ENCODE peak calls at places on chromosomes 6 and 20, in four cellular contexts. O is AG09309, E is cardiac fibroblast, Y is A549. I is an unnamed sample.

GRCh38 chr20:35776513-35777101 is 4.8 kb downstream of the PHF20 start:
- DNase-seq in O (no peak), E (peak; percentile 79), Y (no peak), I (peak; percentile 51)

GRCh38 chr20:57097245-57097935 is 169.1 kb downstream of the BMP7 start:
- DNase-seq in O (no peak), E (no peak), Y (no peak), I (no peak)

GRCh38 chr6:4948781-4949450 is 54.9 kb downstream of the RPP40 start:
- DNase-seq in O (no peak), E (no peak), Y (no peak), I (no peak)

GRCh38 chr6:167805349-167806060 is 21.2 kb upstream of the AFDN start:
- DNase-seq in O (no peak), E (no peak), Y (no peak), I (peak; percentile 44)

GRCh38 chr20:58906894-58907293 is 54.4 kb downstream of the GNAS start:
- DNase-seq in O (no peak), E (peak; percentile 49), Y (no peak), I (no peak)

GRCh38 chr6:49527315-49527714 is 23.2 kb upstream of the C6orf141 start:
- DNase-seq in O (no peak), E (no peak), Y (no peak), I (no peak)

GRCh38 chr6:156912431-156912830 is 135.3 kb downstream of the ARID1B start:
- DNase-seq in O (no peak), E (peak; percentile 22), Y (no peak), I (no peak)

GRCh38 chr6:83590413-83590812 is 78.1 kb downstream of the PRSS35 start:
- DNase-seq in O (no peak), E (peak; percentile 39), Y (no peak), I (no peak)

GRCh38 chr6:170261643-170262480 is 29.0 kb downstream of the DLL1 start:
- DNase-seq in O (no peak), E (no peak), Y (no peak), I (no peak)

GRCh38 chr20:6828794-6829423 is 61.4 kb downstream of the BMP2 start:
- DNase-seq in O (peak; percentile 14), E (peak; percentile 72), Y (peak; percentile 43), I (peak; percentile 73)

GRCh38 chr6:116059713-116060571 is 749 bp downstream of the FRK start:
- DNase-seq in O (no peak), E (peak; percentile 43), Y (no peak), I (peak; percentile 60)
- H3K4me3 ChIP-seq in O (peak overlapping the region; percentile 31), E (peak overlapping the region; percentile 48), Y (peak overlapping the region; percentile 72), I (peak overlapping the region; percentile 73)

GRCh38 chr6:27623103-27623502 is 150.2 kb upstream of the ZNF184 start:
- DNase-seq in O (no peak), E (no peak), Y (no peak), I (no peak)

GRCh38 chr6:27619436-27619835 is 146.5 kb upstream of the ZNF184 start:
- DNase-seq in O (no peak), E (no peak), Y (no peak), I (no peak)

GRCh38 chr6:27624672-27625262 is 151.9 kb upstream of the ZNF184 start:
- DNase-seq in O (no peak), E (no peak), Y (no peak), I (no peak)
- H3K4me3 ChIP-seq in O (no peak overlapping the region), E (no peak overlapping the region), Y (no peak overlapping the region), I (no peak overlapping the region)

GRCh38 chr6:41531591-41532582 is 14.3 kb upstream of the FOXP4 start:
- DNase-seq in O (peak; percentile 53), E (peak; percentile 29), Y (no peak), I (no peak)
- H3K4me3 ChIP-seq in O (no peak overlapping the region), E (no peak overlapping the region), Y (no peak overlapping the region), I (no peak overlapping the region)

DNA sequence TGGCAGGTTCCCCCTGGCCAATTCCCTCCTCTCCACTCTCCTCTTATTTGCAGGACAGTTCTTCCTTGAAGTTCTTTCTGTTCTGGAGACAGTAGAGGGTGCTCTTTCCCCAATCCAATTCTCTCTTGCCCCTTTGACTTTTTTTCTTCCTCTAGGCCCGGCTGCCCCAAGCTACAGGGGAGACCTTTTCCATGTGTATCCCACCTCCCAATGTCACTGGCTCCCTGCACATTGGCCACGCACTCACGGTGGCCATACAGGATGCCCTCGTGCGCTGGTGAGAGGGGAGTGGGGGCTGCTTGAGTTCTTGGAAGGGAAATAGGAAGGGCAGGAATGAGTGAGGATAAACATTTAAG is 1.5 kb downstream of the VARS2 start:
- DNase-seq in O (peak; percentile 23), E (peak; percentile 83), Y (peak; percentile 79), I (peak; percentile 81)
- H3K4me3 ChIP-seq in O (no peak overlapping the region), E (no peak overlapping the region), Y (no peak overlapping the region), I (no peak overlapping the region)

GRCh38 chr6:28277746-28278145 is 3.6 kb upstream of the PGBD1 start:
- DNase-seq in O (no peak), E (no peak), Y (no peak), I (no peak)

GRCh38 chr6:28274888-28275287 is 6.5 kb upstream of the PGBD1 start:
- DNase-seq in O (no peak), E (no peak), Y (no peak), I (peak; percentile 17)

GRCh38 chr6:28281288-28282064 is at the start of gene PGBD1:
- DNase-seq in O (peak; percentile 33), E (peak; percentile 86), Y (peak; percentile 36), I (peak; percentile 39)

GRCh38 chr6:28282923-28283322 is 1.6 kb downstream of the PGBD1 start:
- DNase-seq in O (no peak), E (peak; percentile 13), Y (no peak), I (no peak)

DNA sequence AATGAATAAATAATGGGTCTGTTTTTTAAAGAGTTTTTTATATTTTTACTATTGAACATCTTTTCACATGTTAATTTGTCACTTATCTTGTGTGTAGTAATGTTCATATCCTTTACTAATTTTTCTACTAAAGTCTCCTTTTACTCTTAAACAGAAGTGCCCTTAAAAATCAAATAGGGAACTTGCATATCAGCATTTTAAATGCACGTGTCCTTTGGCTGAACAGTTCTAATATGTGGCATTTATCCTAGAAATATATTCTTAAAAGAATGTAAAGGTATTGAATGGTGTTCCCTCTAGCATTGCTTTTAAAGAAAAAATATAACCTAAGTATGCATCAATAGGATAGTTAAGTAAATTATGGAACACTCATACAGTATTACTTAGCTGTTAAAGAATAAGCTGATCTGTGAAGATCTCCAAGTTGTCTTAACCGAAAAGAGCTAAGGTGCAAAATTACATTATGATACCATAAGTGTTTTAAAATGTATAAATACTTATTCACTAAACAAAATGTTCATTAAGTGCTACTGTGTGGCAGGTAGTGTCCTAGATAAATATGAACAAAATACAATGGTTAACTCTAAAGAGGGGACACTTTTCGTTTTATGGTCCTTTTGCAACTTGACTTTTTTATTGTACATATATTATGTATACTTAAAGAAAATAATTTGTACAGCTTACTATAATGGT is 631 bp upstream of the PGBD1 start:
- DNase-seq in O (no peak), E (no peak), Y (no peak), I (no peak)
- H3K4me3 ChIP-seq in O (peak overlapping the region; percentile 75), E (peak overlapping the region; percentile 67), Y (peak overlapping the region; percentile 88), I (no peak overlapping the region)

DNA sequence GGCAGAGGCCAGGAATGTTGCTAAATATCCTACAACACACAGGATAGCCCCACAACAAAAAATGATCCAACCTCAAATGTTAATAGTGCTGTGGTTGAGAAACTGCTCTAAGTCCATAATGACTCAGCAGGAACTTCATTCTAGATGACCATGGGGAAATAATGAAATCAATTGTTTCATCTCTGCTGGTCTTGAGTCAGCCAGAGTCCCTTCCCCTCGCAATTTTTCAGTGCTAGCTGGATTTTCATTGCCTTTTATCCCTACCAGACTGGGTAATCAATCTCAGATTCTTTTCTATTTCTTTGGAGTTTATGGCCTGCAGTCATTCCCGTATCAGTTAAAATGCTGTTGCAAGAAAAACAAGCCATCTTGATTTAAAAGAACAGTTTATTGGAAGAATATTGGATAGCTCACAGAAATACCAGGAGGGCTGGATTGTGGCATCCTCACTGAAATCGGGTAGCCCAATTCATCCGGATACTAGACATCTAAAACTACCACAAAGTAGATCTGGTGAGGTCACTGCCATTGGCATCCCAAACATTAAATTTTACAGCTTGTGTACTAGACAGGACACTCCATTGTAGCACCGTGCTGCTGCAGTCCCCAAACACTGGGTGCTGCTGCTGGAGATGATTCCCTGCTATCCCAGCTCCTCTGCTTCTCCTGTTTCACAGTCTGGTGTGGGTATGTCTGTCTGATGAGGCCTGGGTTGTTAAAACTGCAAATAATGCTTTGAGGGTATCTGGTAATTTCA is 30.3 kb upstream of the POPDC3 start:
- DNase-seq in O (peak; percentile 68), E (peak; percentile 66), Y (peak; percentile 4), I (no peak)
- H3K4me3 ChIP-seq in O (no peak overlapping the region), E (no peak overlapping the region), Y (no peak overlapping the region), I (no peak overlapping the region)